ENCODE peak calls at places on chromosomes 4 and X, in four cellular contexts. S is A549, C is astrocyte of the cerebellum, A is ovary. I is an unnamed sample.
A peak's percentile ranks its signal among the peaks of the same experiment; 100 is the strongest.

GRCh38 chr4:125316781-125317525 is 2.2 kb downstream of the FAT4 start:
- DNase-seq in A (peak; percentile 43), S (peak; percentile 21), C (no peak), I (peak; percentile 76)

GRCh38 chr4:17092990-17093880 is 194.8 kb upstream of the LDB2 start:
- DNase-seq in S (no peak), C (no peak), A (no peak), I (no peak)

GRCh38 chrX:45803383-45803921 is 602.8 kb upstream of the DIPK2B start:
- DNase-seq in C (peak; percentile 70), S (no peak), A (no peak), I (no peak)

GRCh38 chr4:173448557-173448918 is 49.6 kb upstream of the SCRG1 start:
- DNase-seq in A (no peak), C (peak; percentile 50), S (no peak), I (no peak)

GRCh38 chr4:15765910-15766703 is 12.0 kb upstream of the CD38 start:
- DNase-seq in C (no peak), A (no peak), S (no peak), I (no peak)

GRCh38 chr4:87423313-87424031 is 1.1 kb downstream of the NUDT9 start:
- DNase-seq in C (no peak), A (no peak), S (no peak), I (no peak)

GRCh38 chrX:104112326-104112951 is at the start of gene ZCCHC18:
- DNase-seq in S (peak; percentile 43), A (peak; percentile 70), C (peak; percentile 11), I (peak; percentile 78)

GRCh38 chr4:186839122-186840037 is 115.7 kb upstream of the FAT1 start:
- DNase-seq in S (no peak), A (peak; percentile 43), C (peak; percentile 73), I (peak; percentile 69)

GRCh38 chrX:48992341-48992740 is 9.7 kb downstream of the GRIPAP1 start:
- DNase-seq in A (no peak), S (no peak), C (no peak), I (peak; percentile 2)

GRCh38 chr4:2930135-2930805 is 32.9 kb downstream of the NOP14 start:
- DNase-seq in C (no peak), A (no peak), S (no peak), I (no peak)

GRCh38 chr4:127997534-127998388 is 32.6 kb downstream of the ABHD18 start:
- DNase-seq in S (peak; percentile 58), C (no peak), A (no peak), I (no peak)

GRCh38 chrX:9312922-9313867 is 151.7 kb upstream of the TBL1X start:
- DNase-seq in C (no peak), S (peak; percentile 7), A (peak; percentile 29), I (no peak)

GRCh38 chrX:40727093-40727492 is 8.2 kb downstream of the MED14 start:
- DNase-seq in S (no peak), C (no peak), A (no peak), I (no peak)

GRCh38 chr4:47187608-47188007 is 156.2 kb downstream of the GABRB1 start:
- DNase-seq in S (no peak), A (no peak), C (no peak), I (no peak)

GRCh38 chrX:39196192-39197102 is 395.2 kb downstream of the MID1IP1 start:
- DNase-seq in C (peak; percentile 55), S (no peak), A (no peak), I (no peak)

GRCh38 chr4:1381181-1381621 is 25.0 kb downstream of the NKX1-1 start:
- DNase-seq in S (no peak), C (no peak), A (no peak), I (peak; percentile 43)

GRCh38 chr4:8364848-8365350 is 75.6 kb downstream of the ACOX3 start:
- DNase-seq in C (no peak), A (no peak), S (no peak), I (no peak)

GRCh38 chr4:84826681-84827080 is 139.8 kb downstream of the WDFY3 start:
- DNase-seq in A (no peak), C (no peak), S (no peak), I (no peak)

GRCh38 chrX:38260231-38260630 is 39.6 kb upstream of the SRPX start:
- DNase-seq in C (no peak), S (peak; percentile 43), A (no peak), I (no peak)

GRCh38 chr4:53855886-53856260 is 208.5 kb downstream of the CHIC2 start:
- DNase-seq in A (no peak), C (peak; percentile 74), S (no peak), I (peak; percentile 67)

GRCh38 chr4:161555689-161556660 is 607.8 kb downstream of the FSTL5 start:
- DNase-seq in S (no peak), A (no peak), C (peak; percentile 6), I (no peak)

GRCh38 chr4:147799986-147800555 is 68.2 kb downstream of the ARHGAP10 start:
- DNase-seq in A (no peak), C (peak; percentile 13), S (no peak), I (no peak)

GRCh38 chr4:48180234-48180633 is 46.2 kb upstream of the TXK start:
- DNase-seq in A (no peak), S (no peak), C (no peak), I (no peak)

GRCh38 chr4:15201782-15202181 is 199.5 kb downstream of the CPEB2 start:
- DNase-seq in C (no peak), A (no peak), S (no peak), I (no peak)

GRCh38 chr4:30717208-30718020 is 2.8 kb upstream of the PCDH7 start:
- DNase-seq in C (no peak), A (peak; percentile 37), S (peak; percentile 7), I (peak; percentile 70)

GRCh38 chrX:54447461-54447860 is 7.3 kb downstream of the TSR2 start:
- DNase-seq in C (no peak), A (no peak), S (peak; percentile 14), I (no peak)

GRCh38 chrX:54439967-54440871 is at the start of gene TSR2:
- DNase-seq in S (peak; percentile 48), C (peak; percentile 72), A (peak; percentile 72), I (peak; percentile 91)

GRCh38 chrX:54442790-54443189 is 2.6 kb downstream of the TSR2 start:
- DNase-seq in C (no peak), S (no peak), A (no peak), I (no peak)

GRCh38 chrX:54446084-54446483 is 5.9 kb downstream of the TSR2 start:
- DNase-seq in A (no peak), S (no peak), C (no peak), I (no peak)

DNA sequence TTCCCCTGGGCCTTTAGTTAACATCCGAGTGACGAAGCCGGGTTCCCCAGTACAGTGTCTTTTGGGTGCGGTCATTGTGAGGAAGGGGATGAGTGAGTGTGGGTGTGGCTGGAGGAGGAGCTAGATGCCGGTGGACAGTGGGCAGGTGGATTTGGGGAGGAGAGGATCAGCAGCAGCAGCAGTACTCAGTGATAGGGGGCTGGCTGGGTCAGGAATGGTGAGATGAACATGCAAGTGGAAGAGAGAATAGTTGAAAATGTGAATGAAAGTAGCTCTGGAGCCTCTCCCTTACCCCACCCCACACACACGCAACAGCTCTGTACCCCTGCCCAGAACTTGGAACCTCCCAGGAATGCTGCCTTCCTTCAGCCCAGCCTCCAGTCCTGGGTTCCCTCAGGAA is 4.5 kb downstream of the TSR2 start:
- DNase-seq in S (no peak), A (no peak), C (no peak), I (no peak)
- TF ChIP-seq CTCF in S (no peak), A (no peak), C (no peak), I (no peak)

DNA sequence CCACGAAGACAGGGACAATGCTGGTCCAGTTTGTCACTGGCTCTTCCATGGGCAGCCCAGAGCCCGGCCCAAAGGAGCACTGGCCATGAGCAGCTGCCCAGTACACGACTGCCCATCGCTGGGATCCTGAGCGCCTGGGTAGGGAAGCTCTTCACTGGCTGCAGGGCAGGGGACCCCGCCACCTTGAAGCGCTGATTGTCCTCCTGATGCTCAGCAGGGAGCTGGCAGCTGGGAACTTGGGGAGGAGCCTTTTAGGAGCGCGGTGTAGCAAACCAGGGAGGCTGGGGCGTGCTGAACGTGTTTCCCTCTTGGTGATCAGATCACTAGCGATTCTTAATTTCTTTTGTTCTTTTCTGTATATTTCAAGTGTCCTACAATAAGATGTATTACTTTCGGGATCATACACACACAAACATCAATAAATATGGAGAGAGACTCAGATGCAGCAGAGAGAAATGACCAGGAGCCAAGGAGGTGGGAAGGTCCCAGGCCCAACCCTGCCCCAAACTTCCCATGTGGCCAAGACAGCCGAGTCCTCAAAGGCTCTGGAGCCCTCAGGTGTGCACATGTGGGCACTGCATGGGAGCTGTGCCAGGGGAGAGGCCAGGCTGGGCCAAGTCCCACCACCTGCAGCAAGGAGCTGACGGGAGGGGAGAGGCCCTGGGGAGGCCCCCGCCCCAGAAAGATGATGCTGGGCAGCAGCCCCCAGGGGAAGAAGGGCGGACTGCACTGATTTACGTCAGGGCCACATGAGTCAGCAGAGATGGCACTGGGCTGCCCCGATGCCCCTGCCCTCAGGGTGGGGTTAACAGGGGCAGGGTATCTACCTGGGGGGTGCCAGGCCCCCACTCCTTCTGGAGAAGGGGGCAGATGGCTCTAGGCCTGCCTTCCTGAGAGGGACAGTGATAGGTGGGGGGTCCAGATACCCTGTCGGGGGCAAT is 1.6 kb downstream of the L1CAM start:
- DNase-seq in S (no peak), C (no peak), A (no peak), I (no peak)
- TF ChIP-seq CTCF in S (no peak), C (no peak), A (no peak), I (no peak)

DNA sequence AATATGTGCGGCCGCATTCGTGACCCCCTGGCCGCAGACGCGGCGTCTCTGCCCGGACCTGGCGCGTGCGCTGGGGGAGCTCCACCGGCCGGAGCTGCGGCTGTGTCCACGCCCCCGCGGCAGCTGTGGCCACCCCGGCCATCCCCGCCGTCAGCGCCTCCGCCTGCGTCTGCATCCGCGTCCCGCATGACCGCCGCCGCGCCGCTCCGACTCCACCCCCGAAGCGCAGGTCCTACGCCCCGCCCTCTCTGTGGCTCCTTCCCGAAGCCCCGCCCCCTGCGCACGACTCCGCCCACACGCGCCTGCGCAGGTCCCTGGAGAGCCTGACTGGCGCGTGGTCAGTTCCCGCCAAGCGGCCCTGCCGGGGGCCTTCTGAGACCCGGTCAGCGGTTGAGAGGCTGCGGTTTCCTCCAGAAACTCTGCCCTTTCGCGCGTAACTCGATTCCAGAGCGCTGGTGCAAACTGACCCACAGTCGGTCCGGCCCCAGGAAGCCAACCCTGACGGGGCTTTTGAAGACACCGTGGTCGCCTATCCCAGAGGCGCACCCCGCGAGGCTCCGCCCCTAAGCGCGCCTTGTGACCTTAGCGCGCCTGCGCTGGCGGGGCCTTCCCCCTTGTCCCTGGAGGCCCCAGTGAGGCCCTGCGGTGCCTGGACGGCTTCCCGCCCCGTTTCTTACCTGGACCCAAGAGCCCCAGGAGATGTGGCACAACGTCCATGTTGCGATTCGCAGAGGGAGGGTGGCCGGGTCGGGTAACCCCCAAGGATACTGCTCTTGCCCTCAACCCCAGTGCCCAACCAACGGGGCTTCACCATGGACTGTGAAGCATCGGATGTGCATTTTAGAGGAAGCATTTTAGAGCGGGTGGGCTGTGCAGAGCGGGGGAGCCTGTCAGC is at the start of gene LAGE3:
- DNase-seq in S (peak; percentile 83), A (peak; percentile 94), C (peak; percentile 59), I (peak; percentile 96)
- TF ChIP-seq CTCF in S (no peak), A (no peak), C (no peak), I (no peak)

GRCh38 chr4:26331380-26331945 is 10.6 kb downstream of the RBPJ start:
- DNase-seq in C (no peak), S (no peak), A (no peak), I (no peak)

GRCh38 chr4:26330946-26331345 is 10.1 kb downstream of the RBPJ start:
- DNase-seq in S (no peak), A (no peak), C (no peak), I (no peak)

GRCh38 chr4:26334366-26334765 is 13.6 kb downstream of the RBPJ start:
- DNase-seq in C (no peak), A (no peak), S (no peak), I (no peak)

GRCh38 chr4:26326791-26327190 is 6.0 kb downstream of the RBPJ start:
- DNase-seq in S (no peak), A (no peak), C (peak; percentile 91), I (no peak)

GRCh38 chr4:26330186-26330787 is 9.5 kb downstream of the RBPJ start:
- DNase-seq in A (no peak), C (peak; percentile 55), S (peak; percentile 28), I (no peak)
- TF ChIP-seq CTCF in A (peak; percentile 46), C (peak; percentile 58), S (peak; percentile 59), I (peak; percentile 61)

I was measured in sigmoid colon.